ENCODE peak calls at places on chromosomes 7 and 10, in four cellular contexts. L, Y, W and G are unnamed samples.

GRCh38 chr10:34504534-34504933 is 310.6 kb downstream of the PARD3 start:
- DNase-seq in Y (peak; percentile 71), W (peak; percentile 18), L (peak; percentile 56), G (no peak)

GRCh38 chr7:1865000-1865808 is 195.1 kb downstream of the ELFN1 start:
- DNase-seq in L (no peak), W (no peak), Y (no peak), G (no peak)

GRCh38 chr7:134720091-134720935 is 59.1 kb upstream of the CALD1 start:
- DNase-seq in Y (peak; percentile 72), W (peak; percentile 78), L (no peak), G (no peak)

GRCh38 chr10:21317902-21318301 is 207.6 kb downstream of the SKIDA1 start:
- DNase-seq in W (peak; percentile 73), L (no peak), Y (peak; percentile 97), G (no peak)

GRCh38 chr7:113805976-113806375 is 112.8 kb downstream of the PPP1R3A start:
- DNase-seq in W (no peak), Y (peak; percentile 20), L (no peak), G (no peak)

GRCh38 chr10:60237977-60238376 is 151.7 kb downstream of the ANK3 start:
- DNase-seq in W (peak; percentile 20), L (no peak), Y (peak; percentile 13), G (no peak)

GRCh38 chr10:47046321-47047126 is 135.3 kb downstream of the PTPN20 start:
- DNase-seq in W (no peak), L (peak; percentile 7), Y (no peak), G (no peak)

GRCh38 chr10:48455392-48456151 is 149.1 kb downstream of the MAPK8 start:
- DNase-seq in Y (no peak), W (no peak), L (peak; percentile 7), G (peak; percentile 41)

GRCh38 chr10:34816067-34817002 is 1.2 kb upstream of the PARD3 start:
- DNase-seq in W (peak; percentile 53), Y (peak; percentile 30), L (no peak), G (no peak)

GRCh38 chr10:124106241-124106905 is 13.0 kb upstream of the CHST15 start:
- DNase-seq in W (peak; percentile 92), L (peak; percentile 89), Y (peak; percentile 55), G (peak; percentile 58)

GRCh38 chr10:43199684-43200537 is 61.7 kb downstream of the CSGALNACT2 start:
- DNase-seq in W (no peak), Y (no peak), L (no peak), G (no peak)

GRCh38 chr7:155173905-155174304 is 103.8 kb downstream of the HTR5A start:
- DNase-seq in Y (no peak), W (no peak), L (no peak), G (no peak)

GRCh38 chr7:128963327-128963757 is 25.6 kb downstream of the IRF5 start:
- DNase-seq in W (no peak), L (no peak), Y (peak; percentile 37), G (no peak)

GRCh38 chr7:22610258-22610657 is 110.3 kb upstream of the STEAP1B start:
- DNase-seq in W (no peak), L (no peak), Y (no peak), G (no peak)

GRCh38 chr7:22611758-22612079 is 111.7 kb upstream of the STEAP1B start:
- DNase-seq in Y (no peak), L (no peak), W (no peak), G (no peak)

GRCh38 chr7:22604246-22604645 is 104.3 kb upstream of the STEAP1B start:
- DNase-seq in Y (peak; percentile 62), W (peak; percentile 22), L (no peak), G (no peak)

GRCh38 chr7:22610871-22611757 is 111.1 kb upstream of the STEAP1B start:
- DNase-seq in L (no peak), Y (peak; percentile 79), W (peak; percentile 69), G (no peak)

GRCh38 chr7:22607180-22607579 is 107.2 kb upstream of the STEAP1B start:
- DNase-seq in Y (peak; percentile 73), W (peak; percentile 67), L (no peak), G (no peak)
- H3K4me3 ChIP-seq in Y (no peak overlapping the region), W (no peak overlapping the region), L (no peak overlapping the region), G (no peak overlapping the region)

DNA sequence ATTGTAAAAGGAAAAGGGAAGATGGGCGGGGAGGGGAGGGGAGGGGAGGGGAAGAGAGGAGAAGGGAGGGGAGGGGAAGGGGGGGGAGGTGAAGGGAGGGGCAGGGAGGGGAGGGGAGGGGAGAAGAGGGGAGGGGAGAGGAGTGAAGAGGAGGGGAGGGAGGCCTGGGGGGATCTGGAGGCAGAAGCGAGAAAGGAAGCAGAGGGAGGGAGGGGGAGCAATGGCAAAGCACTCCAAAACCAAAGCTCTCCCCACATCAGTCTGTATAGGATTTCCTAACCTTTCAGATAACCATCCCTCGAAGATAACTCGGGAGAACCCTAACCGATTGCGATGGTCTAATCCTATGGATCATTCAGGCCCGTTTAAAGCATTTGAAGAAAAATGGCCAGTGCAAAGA is 19.0 kb downstream of the EBF3 start:
- DNase-seq in W (no peak), L (no peak), Y (no peak), G (no peak)
- H3K27ac ChIP-seq in W (no peak overlapping the region), L (no peak overlapping the region), Y (no peak overlapping the region), G (peak overlapping the region; percentile 98)

DNA sequence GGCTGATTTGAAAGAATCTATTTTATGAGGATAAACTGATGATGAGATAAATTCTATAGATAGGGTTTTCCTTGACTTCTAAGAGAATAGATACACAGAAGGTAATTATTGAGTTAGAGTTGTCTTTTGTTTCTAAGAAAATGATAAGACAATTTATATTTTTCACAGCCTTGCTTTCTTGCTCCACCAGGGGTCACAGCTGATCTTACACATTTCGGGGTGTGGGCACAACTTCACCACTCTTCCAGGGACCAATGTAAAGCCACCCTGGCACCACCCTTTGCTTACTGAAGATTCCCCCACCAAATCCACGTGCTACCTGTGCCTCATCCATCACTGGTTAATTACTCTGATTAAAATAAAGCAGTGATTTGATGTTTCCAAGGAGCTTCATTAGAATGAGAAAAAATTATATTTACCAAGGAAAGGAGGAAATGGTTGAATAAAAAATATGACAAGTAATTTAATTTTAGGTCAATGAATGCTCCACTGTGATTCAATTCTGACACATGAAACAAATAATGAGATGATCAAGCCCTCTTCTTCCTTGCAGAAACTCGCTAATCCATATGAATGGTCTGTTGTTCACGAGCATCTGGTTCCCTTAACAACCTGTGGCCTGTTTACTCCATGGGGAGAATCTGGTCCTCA is 177.3 kb upstream of the TNS3 start:
- DNase-seq in L (no peak), W (peak; percentile 52), Y (no peak), G (no peak)
- H3K4me1 ChIP-seq in L (peaks cover 5% of the 10 kb centered on the region), W (peaks cover 25% of the 10 kb centered on the region), Y (peaks cover 23% of the 10 kb centered on the region), G (peaks cover 7% of the 10 kb centered on the region)

GRCh38 chr10:115981056-115981455 is 291.9 kb downstream of the GFRA1 start:
- DNase-seq in L (no peak), Y (no peak), W (peak; percentile 11), G (no peak)
- H3K4me3 ChIP-seq in L (no peak overlapping the region), Y (no peak overlapping the region), W (peak overlapping the region; percentile 18), G (peak overlapping the region; percentile 2)

GRCh38 chr10:30863516-30864210 is 168.0 kb downstream of the ZNF438 start:
- DNase-seq in W (no peak), L (no peak), Y (peak; percentile 34), G (no peak)
- H3K27ac ChIP-seq in W (peak overlapping the region; percentile 0), L (no peak overlapping the region), Y (peak overlapping the region; percentile 80), G (peak overlapping the region; percentile 74)

GRCh38 chr7:68684246-68684850 is 913.9 kb upstream of the AUTS2 start:
- DNase-seq in Y (peak; percentile 17), L (no peak), W (no peak), G (no peak)

GRCh38 chr7:68689087-68689433 is 909.2 kb upstream of the AUTS2 start:
- DNase-seq in W (no peak), Y (no peak), L (no peak), G (no peak)

GRCh38 chr7:68692511-68692910 is 905.8 kb upstream of the AUTS2 start:
- DNase-seq in W (no peak), Y (no peak), L (no peak), G (no peak)

GRCh38 chr7:68691261-68692216 is 906.7 kb upstream of the AUTS2 start:
- DNase-seq in Y (peak; percentile 90), W (peak; percentile 30), L (no peak), G (no peak)

DNA sequence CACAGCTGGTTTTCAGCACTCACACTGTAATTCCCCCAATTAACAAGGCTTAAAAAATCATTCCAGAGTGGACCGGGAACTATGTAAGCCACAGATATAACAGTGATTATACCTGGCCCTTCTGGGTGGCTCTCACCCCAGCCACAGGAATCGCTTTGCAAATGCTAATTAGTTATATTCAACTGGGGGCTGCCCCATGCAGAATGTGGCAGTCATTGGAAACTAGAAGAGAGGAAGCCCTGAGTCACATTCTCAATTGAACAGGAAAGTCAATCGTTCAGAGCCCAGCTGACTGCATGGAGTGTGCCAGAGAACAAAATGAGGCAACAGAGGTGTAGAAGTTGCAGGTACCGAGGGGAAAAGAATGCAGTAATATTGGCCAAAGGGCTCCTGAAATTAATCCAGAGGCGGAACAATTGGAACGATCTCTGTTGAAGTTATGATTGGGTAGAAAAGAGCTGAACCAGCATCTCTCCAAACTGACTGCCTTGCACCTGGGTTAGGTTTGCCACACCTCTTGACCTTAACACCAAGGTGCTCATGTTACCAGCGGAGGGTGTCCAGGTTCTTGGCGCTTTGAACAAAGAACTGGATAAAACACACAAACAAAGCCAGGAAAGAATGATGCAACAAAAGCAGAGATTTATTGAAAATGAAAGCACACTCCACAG is 909.7 kb upstream of the AUTS2 start:
- DNase-seq in Y (no peak), W (no peak), L (no peak), G (no peak)
- H3K4me1 ChIP-seq in Y (peaks cover 4% of the 10 kb centered on the region), W (peaks cover 3% of the 10 kb centered on the region), L (no peaks in the 10 kb centered on the region), G (no peaks in the 10 kb centered on the region)

GRCh38 chr7:100951172-100951571 is 1.8 kb downstream of the MUC3A start:
- DNase-seq in L (no peak), W (no peak), Y (no peak), G (no peak)

GRCh38 chr7:100951888-100952560 is 2.7 kb downstream of the MUC3A start:
- DNase-seq in L (no peak), W (no peak), Y (no peak), G (no peak)

GRCh38 chr7:100947792-100948191 is 1.5 kb upstream of the MUC3A start:
- DNase-seq in L (no peak), Y (no peak), W (no peak), G (no peak)

GRCh38 chr7:100949227-100949930 is at the start of gene MUC3A:
- DNase-seq in W (no peak), L (no peak), Y (no peak), G (no peak)

DNA sequence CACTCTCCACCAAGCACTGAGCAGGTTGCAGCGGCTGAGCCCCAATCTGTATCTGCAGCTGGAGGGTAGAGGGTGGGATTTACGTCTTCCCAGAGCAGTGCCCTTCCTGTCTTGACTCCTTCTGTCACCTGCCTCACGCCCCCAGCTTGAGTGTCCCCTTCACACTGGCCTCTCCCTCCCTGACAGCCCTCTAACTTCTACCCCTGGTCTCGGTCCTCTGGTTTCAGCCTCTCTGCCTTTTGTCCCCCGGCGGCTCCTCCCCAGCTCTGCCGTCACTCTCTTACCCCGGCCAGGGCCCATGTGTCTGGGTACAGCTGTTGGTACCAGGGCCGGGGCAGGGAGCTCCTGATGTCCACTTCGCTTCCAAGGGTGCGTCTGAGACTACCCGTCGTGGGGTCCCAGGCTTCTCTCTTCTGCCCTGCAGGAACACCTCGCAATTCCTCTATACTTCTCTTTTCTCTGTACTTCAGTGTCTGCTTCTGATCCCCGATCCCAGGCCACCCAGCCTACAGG is 653 bp downstream of the MUC3A start:
- DNase-seq in Y (no peak), W (no peak), L (no peak), G (no peak)
- H3K4me3 ChIP-seq in Y (no peak overlapping the region), W (no peak overlapping the region), L (no peak overlapping the region), G (no peak overlapping the region)